ENCODE peak calls at places on chromosome 12, in six cellular contexts. U is SIG-M5; E is nephron progenitor cell; X is choroid plexus epithelial cell; F is AG04450; J is CD4-positive, alpha-beta T cell. M is an unnamed sample.
A peak's percentile ranks its signal among the peaks of the same experiment; 100 is the strongest.

GRCh38 chr12:130649646-130650045 is 66.5 kb downstream of the RIMBP2 start:
- DNase-seq in U (no peak), E (no peak), X (no peak), F (no peak), J (no peak), M (no peak)

GRCh38 chr12:89192419-89192818 is 159.9 kb downstream of the DUSP6 start:
- DNase-seq in U (no peak), E (no peak), X (no peak), F (peak; percentile 18), J (no peak), M (no peak)

GRCh38 chr12:18998343-18999270 is 130.9 kb upstream of the PLEKHA5 start:
- DNase-seq in U (no peak), E (no peak), X (peak; percentile 39), F (peak; percentile 71), J (no peak), M (peak; percentile 69)

GRCh38 chr12:115325858-115326257 is 641.9 kb upstream of the TBX3 start:
- DNase-seq in U (no peak), E (no peak), X (no peak), F (no peak), J (no peak), M (no peak)

GRCh38 chr12:26125451-26126339 is 858 bp upstream of the BHLHE41 start:
- DNase-seq in U (no peak), E (peak; percentile 73), X (peak; percentile 75), F (no peak), J (no peak), M (peak; percentile 94)

GRCh38 chr12:25017336-25017735 is 68.4 kb upstream of the BCAT1 start:
- DNase-seq in U (no peak), E (no peak), X (peak; percentile 6), F (no peak), J (no peak), M (no peak)

GRCh38 chr12:49272790-49273725 is 8.2 kb downstream of the TUBA1C start:
- DNase-seq in U (no peak), E (no peak), X (no peak), F (no peak), J (no peak), M (peak; percentile 15)

GRCh38 chr12:41846718-41847117 is 298.0 kb downstream of the GXYLT1 start:
- DNase-seq in U (no peak), E (no peak), X (no peak), F (no peak), J (no peak), M (no peak)

GRCh38 chr12:57521475-57522018 is 1.1 kb upstream of the MBD6 start:
- DNase-seq in U (no peak), E (peak; percentile 57), X (peak; percentile 72), F (no peak), J (peak; percentile 14), M (no peak)

GRCh38 chr12:43805857-43806736 is at the start of gene TWF1:
- DNase-seq in U (peak; percentile 61), E (peak; percentile 91), X (peak; percentile 80), F (no peak), J (peak; percentile 80), M (peak; percentile 77)

GRCh38 chr12:55659486-55660385 is 23.0 kb downstream of the OR10P1 start:
- DNase-seq in U (no peak), E (no peak), X (peak; percentile 36), F (no peak), J (no peak), M (no peak)

GRCh38 chr12:7934560-7935463 is 1.2 kb downstream of the SLC2A3 start:
- DNase-seq in U (no peak), E (peak; percentile 15), X (peak; percentile 26), F (no peak), J (no peak), M (no peak)

M was measured in SJSA1.